ENCODE peak calls at places on chromosomes 16 and 17, in seven cellular contexts. X, V, C, T, F, N and J are unnamed samples.

GRCh38 chr17:28366605-28367004 is 1.6 kb upstream of the SEBOX start:
- DNase-seq in X (no peak), V (no peak), C (peak), T (no peak), F (no peak), N (no peak), J (no peak)

GRCh38 chr17:79850571-79851460 is 11.6 kb upstream of the CBX4 start:
- DNase-seq in X (no peak), V (no peak), C (peak), T (no peak), F (no peak), N (no peak), J (no peak)

GRCh38 chr16:73503093-73503492 is 455.2 kb upstream of the ZFHX3 start:
- DNase-seq in X (no peak), V (no peak), C (no peak), T (no peak), F (no peak), N (no peak), J (no peak)

GRCh38 chr16:90018297-90019200 is 707 bp downstream of the DBNDD1 start:
- DNase-seq in X (peak), V (no peak), C (peak), T (peak), F (no peak), N (no peak), J (no peak)

GRCh38 chr16:83622010-83622409 is 185.8 kb upstream of the HSBP1 start:
- DNase-seq in X (no peak), V (no peak), C (no peak), T (no peak), F (no peak), N (no peak), J (no peak)

GRCh38 chr17:72539981-72540897 is 419.4 kb downstream of the SOX9 start:
- DNase-seq in X (peak), V (peak), C (peak), T (peak), F (no peak), N (peak), J (peak)

GRCh38 chr17:30241051-30241450 is 5.6 kb upstream of the SLC6A4 start:
- DNase-seq in X (peak), V (no peak), C (no peak), T (no peak), F (no peak), N (no peak), J (no peak)

GRCh38 chr17:63698886-63699637 is 863 bp downstream of the LIMD2 start:
- DNase-seq in X (peak), V (peak), C (no peak), T (no peak), F (peak), N (peak), J (peak)

GRCh38 chr16:12613131-12613991 is 190.3 kb downstream of the CPPED1 start:
- DNase-seq in X (no peak), V (no peak), C (peak), T (no peak), F (peak), N (peak), J (no peak)

GRCh38 chr17:43438626-43439529 is 40.1 kb downstream of the ARL4D start:
- DNase-seq in X (no peak), V (no peak), C (no peak), T (no peak), F (no peak), N (no peak), J (no peak)

GRCh38 chr16:30473231-30474061 is 904 bp downstream of the ITGAL start:
- DNase-seq in X (no peak), V (peak), C (no peak), T (no peak), F (no peak), N (no peak), J (no peak)
- TF ChIP-seq TAF1 in X (no peak), V (no peak), C (no peak), T (no peak), F (no peak), N (no peak), J (no peak)

GRCh38 chr17:66541461-66542182 is 239.2 kb downstream of the PRKCA start:
- DNase-seq in X (no peak), V (no peak), C (peak), T (peak), F (peak), N (no peak), J (no peak)
- TF ChIP-seq TAF1 in X (no peak), V (no peak), C (no peak), T (no peak), F (no peak), N (no peak), J (no peak)

GRCh38 chr17:81258292-81258691 is 19.2 kb downstream of the NDUFAF8 start:
- DNase-seq in X (no peak), V (no peak), C (no peak), T (peak), F (no peak), N (no peak), J (no peak)

GRCh38 chr17:81259058-81259605 is 20.0 kb downstream of the NDUFAF8 start:
- DNase-seq in X (no peak), V (no peak), C (no peak), T (no peak), F (no peak), N (no peak), J (no peak)

GRCh38 chr17:81257533-81257932 is 18.4 kb downstream of the NDUFAF8 start:
- DNase-seq in X (no peak), V (no peak), C (no peak), T (no peak), F (no peak), N (no peak), J (no peak)

GRCh38 chr17:81254955-81255717 is 16.0 kb downstream of the NDUFAF8 start:
- DNase-seq in X (peak), V (no peak), C (peak), T (no peak), F (no peak), N (peak), J (no peak)

DNA sequence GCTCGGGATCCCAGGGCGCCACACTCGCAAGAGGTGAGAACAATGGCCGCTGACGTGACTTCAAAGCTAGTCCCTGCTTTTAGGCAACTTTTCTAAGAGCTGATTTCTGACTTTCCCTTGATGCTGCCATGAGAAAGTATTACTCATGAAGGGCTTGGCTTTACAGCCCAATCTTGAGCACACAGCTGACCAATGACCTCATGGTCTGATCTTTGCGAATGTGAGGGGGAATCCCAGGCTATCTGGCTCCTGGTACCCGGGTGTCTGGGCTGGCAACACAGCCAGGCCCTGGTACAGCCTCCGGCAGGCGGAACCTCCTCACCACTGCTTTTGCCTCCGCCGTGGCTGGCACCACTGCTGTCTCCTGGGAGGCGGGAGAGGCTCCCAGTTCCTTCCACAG is 17.5 kb downstream of the NDUFAF8 start:
- DNase-seq in X (no peak), V (no peak), C (no peak), T (no peak), F (no peak), N (no peak), J (no peak)
- TF ChIP-seq TAF1 in X (no peak), V (no peak), C (no peak), T (no peak), F (no peak), N (no peak), J (no peak)

GRCh38 chr17:59786213-59786535 is 78.7 kb downstream of the VMP1 start:
- DNase-seq in X (no peak), V (no peak), C (no peak), T (no peak), F (no peak), N (no peak), J (no peak)

GRCh38 chr17:59786536-59787319 is 79.3 kb downstream of the VMP1 start:
- DNase-seq in X (no peak), V (peak), C (peak), T (peak), F (peak), N (peak), J (peak)

GRCh38 chr17:59779521-59779920 is 72.1 kb downstream of the VMP1 start:
- DNase-seq in X (no peak), V (no peak), C (no peak), T (no peak), F (no peak), N (no peak), J (no peak)

GRCh38 chr17:59785091-59785799 is 77.8 kb downstream of the VMP1 start:
- DNase-seq in X (no peak), V (no peak), C (peak), T (no peak), F (no peak), N (peak), J (no peak)

DNA sequence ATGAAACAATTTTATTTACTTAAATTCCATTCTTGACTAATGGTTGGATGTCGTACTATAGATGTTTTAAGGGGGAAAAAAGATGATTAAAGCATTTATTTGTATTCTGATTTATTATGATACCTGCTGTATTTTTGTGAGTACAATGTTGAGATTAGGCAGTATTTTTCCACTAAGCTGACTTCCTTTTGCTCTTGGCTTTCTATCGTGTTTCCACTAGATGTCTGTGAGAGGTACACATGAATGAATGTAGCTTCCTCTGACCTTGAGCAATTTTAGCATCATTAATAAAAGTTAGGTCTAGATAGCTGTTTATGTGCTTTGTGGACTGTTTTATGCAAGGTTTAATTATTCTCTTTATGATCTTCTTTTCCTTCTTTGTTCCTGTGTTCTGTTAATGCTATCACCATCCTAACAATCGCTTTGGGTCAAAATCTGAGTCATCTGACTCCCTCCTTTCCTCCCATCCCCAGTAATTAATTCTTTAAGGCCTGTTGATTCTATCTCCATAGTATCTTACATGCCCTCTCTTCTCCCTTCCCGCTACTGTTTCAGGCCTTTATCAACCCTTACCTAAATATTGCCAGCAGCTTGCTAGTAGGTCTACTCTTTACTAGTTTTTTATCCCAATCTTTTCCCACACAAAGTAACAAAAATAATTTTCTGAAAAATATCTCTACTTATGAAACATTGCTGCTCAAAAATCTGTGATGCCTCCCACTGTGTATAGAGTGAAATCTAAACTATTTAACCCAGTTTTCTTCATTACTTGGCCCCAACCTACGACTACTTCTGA is 76.0 kb downstream of the VMP1 start:
- DNase-seq in X (no peak), V (no peak), C (peak), T (peak), F (no peak), N (no peak), J (no peak)
- TF ChIP-seq TAF1 in X (no peak), V (no peak), C (no peak), T (peak), F (no peak), N (no peak), J (no peak)